ENCODE peak calls at places on chromosomes 6 and 20, in four cellular contexts. A, R, U and F are unnamed samples.

GRCh38 chr6:151205971-151206600 is 33.7 kb upstream of the AKAP12 start:
- DNase-seq in R (no peak), A (no peak), U (no peak), F (no peak)

GRCh38 chr6:41451515-41452163 is 94.5 kb upstream of the FOXP4 start:
- DNase-seq in A (no peak), U (no peak), R (peak), F (no peak)

GRCh38 chr6:2794171-2794730 is 29.1 kb downstream of the WRNIP1 start:
- DNase-seq in R (no peak), U (no peak), A (no peak), F (no peak)

GRCh38 chr6:157944983-157945931 is 36.4 kb upstream of the SYNJ2 start:
- DNase-seq in A (no peak), U (no peak), R (no peak), F (no peak)

GRCh38 chr6:40343887-40344565 is 243.1 kb downstream of the LRFN2 start:
- DNase-seq in A (no peak), U (no peak), R (no peak), F (no peak)

GRCh38 chr6:81793811-81794210 is 41.3 kb upstream of the TENT5A start:
- DNase-seq in R (no peak), U (no peak), A (no peak), F (no peak)

GRCh38 chr20:61896058-61896961 is 169.4 kb downstream of the TAF4 start:
- DNase-seq in U (peak), A (peak), R (no peak), F (peak)

GRCh38 chr20:22584630-22584921 is 204 bp upstream of the FOXA2 start:
- DNase-seq in A (peak), U (no peak), R (no peak), F (no peak)

GRCh38 chr6:45965007-45965406 is 50.7 kb downstream of the CLIC5 start:
- DNase-seq in A (no peak), U (no peak), R (no peak), F (no peak)

GRCh38 chr6:2658788-2659187 is 91.9 kb downstream of the MYLK4 start:
- DNase-seq in U (peak), R (no peak), A (no peak), F (peak)

GRCh38 chr20:63064310-63064709 is 57.5 kb upstream of the BHLHE23 start:
- DNase-seq in R (no peak), A (peak), U (no peak), F (no peak)

GRCh38 chr6:21079468-21080048 is 514.0 kb upstream of the SOX4 start:
- DNase-seq in A (no peak), U (no peak), R (no peak), F (no peak)

GRCh38 chr6:166005846-166006592 is 161.6 kb downstream of the TBXT start:
- DNase-seq in R (peak), A (peak), U (no peak), F (no peak)

GRCh38 chr6:129281173-129281796 is 398.3 kb downstream of the LAMA2 start:
- DNase-seq in R (no peak), U (no peak), A (no peak), F (no peak)

GRCh38 chr6:1952726-1953360 is 292.6 kb downstream of the GMDS start:
- DNase-seq in U (no peak), A (no peak), R (no peak), F (peak)

GRCh38 chr20:44475694-44476560 is at the start of gene TTPAL:
- DNase-seq in A (peak), R (peak), U (peak), F (peak)

GRCh38 chr6:135546680-135547418 is 49.3 kb upstream of the AHI1 start:
- DNase-seq in R (no peak), A (no peak), U (no peak), F (no peak)

GRCh38 chr6:35048031-35048613 is 93.0 kb downstream of the TCP11 start:
- DNase-seq in A (no peak), U (no peak), R (no peak), F (no peak)

GRCh38 chr20:58408603-58409246 is 19.7 kb downstream of the VAPB start:
- DNase-seq in U (peak), R (no peak), A (no peak), F (no peak)

GRCh38 chr6:157148391-157149323 is 174.7 kb downstream of the TMEM242 start:
- DNase-seq in A (peak), U (no peak), R (peak), F (peak)

GRCh38 chr6:144466716-144467115 is 181.6 kb downstream of the UTRN start:
- DNase-seq in R (no peak), U (no peak), A (no peak), F (no peak)

GRCh38 chr6:79048611-79049010 is 29.4 kb downstream of the PHIP start:
- DNase-seq in A (no peak), U (no peak), R (no peak), F (peak)